ENCODE peak calls at places on chromosomes 11 and 22, in eight cellular contexts. One of them, this sample, is unnamed.

GRCh38 chr11:72773291-72773690 is 20.6 kb downstream of the STARD10 start:
- DNase-seq in hypothalamus: no peak
- DNase-seq in amniotic stem cell: peak; percentile 79
- DNase-seq in adrenal gland: peak; percentile 76
- DNase-seq in T-cell: no peak
- DNase-seq in iris pigment epithelial cell: peak; percentile 95
- DNase-seq in nephron progenitor cell: no peak
- DNase-seq in NCI-H1105: no peak
- DNase-seq in this sample: no peak

GRCh38 chr11:125088576-125089455 is 22.6 kb downstream of the TMEM218 start:
- DNase-seq in nephron progenitor cell: no peak
- DNase-seq in adrenal gland: no peak
- DNase-seq in T-cell: no peak
- DNase-seq in iris pigment epithelial cell: no peak
- DNase-seq in amniotic stem cell: no peak
- DNase-seq in hypothalamus: no peak
- DNase-seq in NCI-H1105: no peak
- DNase-seq in this sample: no peak

GRCh38 chr22:49404576-49405199 is 423.0 kb downstream of the BRD1 start:
- DNase-seq in nephron progenitor cell: peak; percentile 31
- DNase-seq in NCI-H1105: no peak
- DNase-seq in adrenal gland: peak; percentile 12
- DNase-seq in hypothalamus: no peak
- DNase-seq in T-cell: no peak
- DNase-seq in amniotic stem cell: no peak
- DNase-seq in iris pigment epithelial cell: no peak
- DNase-seq in this sample: no peak

GRCh38 chr11:95512682-95513081 is 276.9 kb downstream of the FAM76B start:
- DNase-seq in hypothalamus: no peak
- DNase-seq in amniotic stem cell: peak; percentile 83
- DNase-seq in NCI-H1105: no peak
- DNase-seq in nephron progenitor cell: no peak
- DNase-seq in T-cell: no peak
- DNase-seq in adrenal gland: peak; percentile 82
- DNase-seq in iris pigment epithelial cell: peak; percentile 92
- DNase-seq in this sample: no peak

GRCh38 chr11:68684385-68685356 is at the start of gene GAL:
- DNase-seq in adrenal gland: no peak
- DNase-seq in iris pigment epithelial cell: no peak
- DNase-seq in nephron progenitor cell: peak; percentile 61
- DNase-seq in NCI-H1105: no peak
- DNase-seq in amniotic stem cell: no peak
- DNase-seq in T-cell: no peak
- DNase-seq in hypothalamus: no peak
- DNase-seq in this sample: no peak

GRCh38 chr11:3735827-3736226 is 61.5 kb downstream of the NUP98 start:
- DNase-seq in iris pigment epithelial cell: peak; percentile 45
- DNase-seq in hypothalamus: no peak
- DNase-seq in amniotic stem cell: no peak
- DNase-seq in nephron progenitor cell: no peak
- DNase-seq in T-cell: no peak
- DNase-seq in NCI-H1105: no peak
- DNase-seq in adrenal gland: no peak
- DNase-seq in this sample: no peak

GRCh38 chr11:86790073-86790727 is 10.1 kb upstream of the PRSS23 start:
- DNase-seq in adrenal gland: no peak
- DNase-seq in iris pigment epithelial cell: no peak
- DNase-seq in hypothalamus: no peak
- DNase-seq in amniotic stem cell: no peak
- DNase-seq in NCI-H1105: no peak
- DNase-seq in T-cell: no peak
- DNase-seq in nephron progenitor cell: no peak
- DNase-seq in this sample: peak; percentile 19

GRCh38 chr11:95229199-95230053 is 1.6 kb downstream of the SESN3 start:
- DNase-seq in amniotic stem cell: peak; percentile 19
- DNase-seq in nephron progenitor cell: no peak
- DNase-seq in NCI-H1105: peak; percentile 52
- DNase-seq in adrenal gland: no peak
- DNase-seq in iris pigment epithelial cell: peak; percentile 54
- DNase-seq in T-cell: no peak
- DNase-seq in hypothalamus: no peak
- DNase-seq in this sample: peak; percentile 80

GRCh38 chr22:18033204-18033998 is 9.0 kb upstream of the MICAL3 start:
- DNase-seq in adrenal gland: no peak
- DNase-seq in hypothalamus: no peak
- DNase-seq in nephron progenitor cell: no peak
- DNase-seq in amniotic stem cell: no peak
- DNase-seq in NCI-H1105: no peak
- DNase-seq in iris pigment epithelial cell: no peak
- DNase-seq in T-cell: no peak
- DNase-seq in this sample: no peak

GRCh38 chr22:29691636-29692326 is 28.0 kb upstream of the CABP7 start:
- DNase-seq in T-cell: no peak
- DNase-seq in amniotic stem cell: no peak
- DNase-seq in hypothalamus: no peak
- DNase-seq in NCI-H1105: no peak
- DNase-seq in nephron progenitor cell: no peak
- DNase-seq in adrenal gland: no peak
- DNase-seq in iris pigment epithelial cell: no peak
- DNase-seq in this sample: peak; percentile 96